ENCODE peak calls at places on chromosomes 4 and X, in eight cellular contexts. I, T, N, K, B, H, E and U are unnamed samples.

GRCh38 chr4:154073107-154073817 is 284.4 kb upstream of the SFRP2 start:
- DNase-seq in I (no peak), T (no peak), N (no peak), K (no peak), B (no peak), H (peak; percentile 90), E (no peak), U (no peak)

GRCh38 chr4:184851200-184851541 is 25.4 kb upstream of the ACSL1 start:
- DNase-seq in I (no peak), T (no peak), N (peak; percentile 20), K (no peak), B (no peak), H (peak; percentile 9), E (no peak), U (no peak)

GRCh38 chrX:102697506-102697905 is 14.7 kb upstream of the GPRASP2 start:
- DNase-seq in I (no peak), T (no peak), N (no peak), K (no peak), B (no peak), H (no peak), E (no peak), U (no peak)

GRCh38 chrX:74419861-74420193 is 1.5 kb upstream of the SLC16A2 start:
- DNase-seq in I (no peak), T (peak; percentile 19), N (peak; percentile 8), K (no peak), B (no peak), H (peak; percentile 16), E (no peak), U (no peak)

GRCh38 chr4:10619220-10619619 is 65.3 kb downstream of the CLNK start:
- DNase-seq in I (no peak), T (no peak), N (no peak), K (no peak), B (no peak), H (peak; percentile 38), E (no peak), U (peak; percentile 35)

GRCh38 chrX:17082831-17083230 is 136.4 kb downstream of the REPS2 start:
- DNase-seq in I (no peak), T (no peak), N (no peak), K (peak; percentile 44), B (no peak), H (peak; percentile 34), E (no peak), U (no peak)

GRCh38 chr4:152259866-152260265 is 276.0 kb downstream of the FBXW7 start:
- DNase-seq in I (no peak), T (no peak), N (no peak), K (no peak), B (no peak), H (peak; percentile 96), E (no peak), U (no peak)

GRCh38 chrX:143081231-143081630 is 55.5 kb downstream of the SPANXN4 start:
- DNase-seq in I (no peak), T (no peak), N (no peak), K (no peak), B (no peak), H (no peak), E (no peak), U (no peak)

GRCh38 chr4:675036-675804 is 878 bp downstream of the MYL5 start:
- DNase-seq in I (peak; percentile 33), T (no peak), N (peak; percentile 38), K (no peak), B (no peak), H (no peak), E (no peak), U (no peak)

GRCh38 chr4:677431-678293 is 3.3 kb downstream of the MYL5 start:
- DNase-seq in I (no peak), T (no peak), N (peak; percentile 66), K (no peak), B (no peak), H (peak; percentile 79), E (no peak), U (peak; percentile 82)

GRCh38 chr4:674172-675035 is at the start of the genes ATP5ME and MYL5:
- DNase-seq in I (peak; percentile 96), T (peak; percentile 98), N (peak; percentile 98), K (peak; percentile 95), B (peak; percentile 97), H (peak; percentile 95), E (peak; percentile 98), U (peak; percentile 96)

GRCh38 chr4:676871-677235 is 2.5 kb downstream of the MYL5 start:
- DNase-seq in I (no peak), T (no peak), N (no peak), K (no peak), B (no peak), H (no peak), E (no peak), U (no peak)

DNA sequence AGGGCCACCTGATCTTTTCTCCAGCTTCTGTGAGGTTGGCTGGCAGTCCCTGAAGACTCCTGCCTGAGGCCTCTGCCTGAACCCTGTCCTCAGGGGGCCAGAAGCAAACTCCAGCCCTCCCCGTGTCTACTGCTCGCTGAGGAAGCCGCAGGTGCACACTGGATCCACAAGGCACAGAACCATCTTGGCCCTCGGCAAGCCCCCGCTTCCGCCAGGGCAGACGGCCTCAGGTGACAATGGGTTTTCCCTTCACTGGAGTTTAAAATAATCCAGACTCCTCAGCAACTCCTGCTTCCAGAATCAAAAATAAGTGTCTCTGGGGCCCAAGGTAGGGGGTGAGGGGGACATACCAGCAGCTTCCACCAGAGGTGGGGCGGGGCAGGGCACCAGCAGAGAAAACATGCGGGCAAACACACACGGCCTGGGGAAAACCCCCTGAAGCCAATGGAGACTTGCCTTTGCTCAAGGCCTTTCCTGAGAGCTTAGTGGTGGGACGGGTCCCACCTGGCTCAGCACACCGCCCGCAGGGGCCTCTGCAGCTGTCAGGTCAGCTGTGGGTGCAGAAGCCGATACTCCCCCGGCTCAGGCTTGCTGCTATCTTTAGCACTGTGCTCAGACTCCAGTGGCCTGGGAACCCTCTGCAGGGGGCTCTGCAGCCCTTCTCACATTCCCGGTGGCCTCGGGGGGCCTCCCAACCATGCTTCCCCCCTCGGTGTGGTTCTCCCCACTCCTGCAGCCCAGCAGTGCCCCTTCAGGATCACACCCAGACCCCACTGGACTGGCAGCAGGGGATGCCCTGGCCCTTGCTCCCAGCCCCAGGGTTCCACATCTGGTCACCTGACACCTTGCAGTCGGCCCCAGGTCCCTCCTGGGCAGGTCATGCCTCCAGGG is 1.9 kb downstream of the MYL5 start:
- DNase-seq in I (no peak), T (no peak), N (no peak), K (no peak), B (no peak), H (no peak), E (no peak), U (no peak)
- H3K4me3 ChIP-seq in I (no peak overlapping the region), T (no peak overlapping the region), N (no peak overlapping the region), K (no peak overlapping the region), B (no peak overlapping the region), H (no peak overlapping the region), E (no peak overlapping the region), U (no peak overlapping the region)

GRCh38 chr4:186201535-186202230 is 10.3 kb downstream of the CYP4V2 start:
- DNase-seq in I (peak; percentile 28), T (no peak), N (peak; percentile 53), K (peak; percentile 64), B (peak; percentile 70), H (peak; percentile 33), E (peak; percentile 46), U (peak; percentile 39)

GRCh38 chr4:186202490-186203140 is 11.2 kb downstream of the CYP4V2 start:
- DNase-seq in I (no peak), T (no peak), N (no peak), K (no peak), B (no peak), H (no peak), E (no peak), U (no peak)

GRCh38 chr4:186204611-186205144 is 13.3 kb downstream of the CYP4V2 start:
- DNase-seq in I (no peak), T (no peak), N (no peak), K (no peak), B (peak; percentile 73), H (no peak), E (no peak), U (peak; percentile 59)

GRCh38 chr4:186204103-186204559 is 12.8 kb downstream of the CYP4V2 start:
- DNase-seq in I (no peak), T (no peak), N (peak; percentile 66), K (no peak), B (peak; percentile 90), H (no peak), E (no peak), U (no peak)

DNA sequence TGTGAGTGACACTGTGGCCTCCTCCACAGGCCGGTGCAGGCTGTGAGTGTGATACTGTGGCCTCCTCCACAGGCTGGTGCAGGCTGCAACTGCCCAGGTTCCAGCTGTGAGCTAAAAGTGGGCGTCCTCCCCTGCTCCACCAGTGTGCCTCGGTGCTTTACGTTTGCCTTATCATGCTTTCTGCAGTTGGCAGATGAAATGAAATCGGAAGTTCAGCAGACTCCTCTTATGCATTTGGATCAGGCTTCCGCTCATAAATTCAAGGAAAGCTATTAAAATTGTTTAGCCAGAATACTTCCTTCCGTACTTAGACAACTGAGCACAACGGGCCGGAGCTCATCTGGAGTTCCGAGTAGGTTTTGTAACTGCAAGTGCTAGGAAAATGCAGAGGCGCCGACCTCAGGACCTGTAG is 12.0 kb downstream of the CYP4V2 start:
- DNase-seq in I (no peak), T (no peak), N (no peak), K (no peak), B (peak; percentile 53), H (no peak), E (no peak), U (no peak)
- H3K27ac ChIP-seq in I (no peak overlapping the region), T (no peak overlapping the region), N (peak overlapping the region; percentile 76), K (no peak overlapping the region), B (peak overlapping the region; percentile 73), H (no peak overlapping the region), E (peak overlapping the region; percentile 5), U (peak overlapping the region; percentile 51)

GRCh38 chr4:78648639-78649363 is 97.2 kb downstream of the ANXA3 start:
- DNase-seq in I (no peak), T (no peak), N (no peak), K (no peak), B (no peak), H (no peak), E (no peak), U (no peak)

GRCh38 chr4:78644744-78645330 is 93.3 kb downstream of the ANXA3 start:
- DNase-seq in I (peak; percentile 50), T (peak; percentile 47), N (peak; percentile 69), K (peak; percentile 68), B (peak; percentile 36), H (peak; percentile 71), E (peak; percentile 33), U (peak; percentile 76)

GRCh38 chr4:78650106-78651021 is 98.8 kb downstream of the ANXA3 start:
- DNase-seq in I (no peak), T (no peak), N (no peak), K (no peak), B (no peak), H (peak; percentile 79), E (no peak), U (no peak)

GRCh38 chr4:78645853-78646757 is 94.5 kb downstream of the ANXA3 start:
- DNase-seq in I (peak; percentile 69), T (peak; percentile 75), N (peak; percentile 71), K (peak; percentile 21), B (no peak), H (peak; percentile 93), E (no peak), U (peak; percentile 76)

DNA sequence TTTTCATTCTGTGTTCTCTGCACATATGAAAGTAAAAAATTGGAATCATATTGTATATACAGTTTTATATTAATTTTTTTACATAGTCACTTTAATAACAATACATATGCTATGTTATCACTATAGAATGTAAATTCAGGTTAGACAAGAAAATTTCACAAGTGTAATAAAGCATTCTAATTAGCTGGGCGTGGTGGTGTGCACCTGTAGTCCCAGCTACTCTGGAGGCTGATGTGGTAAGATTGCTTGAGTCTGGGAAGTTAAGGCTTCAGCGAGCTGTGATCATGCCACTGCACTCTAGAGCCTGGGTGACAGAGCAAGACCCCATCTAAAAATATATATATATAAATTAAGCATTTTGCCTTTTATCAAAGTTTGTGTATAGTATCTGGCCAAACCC is 95.7 kb downstream of the ANXA3 start:
- DNase-seq in I (no peak), T (no peak), N (no peak), K (no peak), B (no peak), H (no peak), E (no peak), U (no peak)
- H3K4me1 ChIP-seq in I (peaks cover 53% of the 10 kb centered on the region), T (no peaks in the 10 kb centered on the region), N (peaks cover 14% of the 10 kb centered on the region), K (peaks cover 57% of the 10 kb centered on the region), B (no peaks in the 10 kb centered on the region), H (peaks cover 40% of the 10 kb centered on the region), E (no peaks in the 10 kb centered on the region), U (peaks cover 4% of the 10 kb centered on the region)

GRCh38 chrX:153647461-153648357 is 706 bp downstream of the DUSP9 start:
- DNase-seq in I (no peak), T (peak; percentile 11), N (peak; percentile 3), K (no peak), B (no peak), H (no peak), E (peak; percentile 4), U (no peak)
- H3K4me3 ChIP-seq in I (peak overlapping the region; percentile 46), T (no peak overlapping the region), N (peak overlapping the region; percentile 39), K (peak overlapping the region; percentile 40), B (no peak overlapping the region), H (no peak overlapping the region), E (no peak overlapping the region), U (peak overlapping the region; percentile 7)